ENCODE peak calls at places on chromosomes 11 and 22, in eight cellular contexts. B is body of pancreas, P is vagina, Z is RWPE2, V is uterus, H is adrenal gland, J is colonic mucosa, A is upper lobe of right lung. Y is an unnamed sample.

GRCh38 chr11:90874971-90875370 is 652.1 kb upstream of the CHORDC1 start:
- DNase-seq in Z (no peak), H (no peak), J (no peak), P (no peak), A (no peak), V (no peak), B (no peak), Y (no peak)

GRCh38 chr11:104581246-104581980 is 316.8 kb downstream of the CASP12 start:
- DNase-seq in A (no peak), Z (no peak), P (no peak), B (no peak), J (no peak), H (no peak), V (no peak), Y (no peak)

GRCh38 chr22:24550028-24550901 is 4.7 kb downstream of the GUCD1 start:
- DNase-seq in H (no peak), A (no peak), V (no peak), J (peak), P (no peak), B (peak), Z (no peak), Y (peak)

GRCh38 chr11:126485021-126485781 is 129.7 kb downstream of the ST3GAL4 start:
- DNase-seq in H (no peak), Z (no peak), B (no peak), J (no peak), V (no peak), A (peak), P (no peak), Y (no peak)

GRCh38 chr11:128207861-128208321 is 379.5 kb downstream of the ETS1 start:
- DNase-seq in V (no peak), P (no peak), H (no peak), A (no peak), J (no peak), B (no peak), Z (no peak), Y (no peak)

GRCh38 chr22:40597541-40598453 is 38.7 kb downstream of the MRTFA start:
- DNase-seq in J (no peak), P (no peak), V (no peak), H (no peak), Z (no peak), A (no peak), B (peak), Y (no peak)

GRCh38 chr22:39292561-39293074 is 26.8 kb downstream of the RPL3 start:
- DNase-seq in B (peak), V (peak), A (peak), P (no peak), J (peak), Z (peak), H (peak), Y (peak)

GRCh38 chr11:12606597-12606996 is 67.6 kb upstream of the TEAD1 start:
- DNase-seq in B (no peak), V (no peak), Z (no peak), J (no peak), H (no peak), A (no peak), P (no peak), Y (no peak)

GRCh38 chr11:117068303-117068860 is 29.8 kb downstream of the SIK3 start:
- DNase-seq in H (no peak), B (no peak), Z (no peak), V (no peak), A (no peak), P (no peak), J (no peak), Y (no peak)

DNA sequence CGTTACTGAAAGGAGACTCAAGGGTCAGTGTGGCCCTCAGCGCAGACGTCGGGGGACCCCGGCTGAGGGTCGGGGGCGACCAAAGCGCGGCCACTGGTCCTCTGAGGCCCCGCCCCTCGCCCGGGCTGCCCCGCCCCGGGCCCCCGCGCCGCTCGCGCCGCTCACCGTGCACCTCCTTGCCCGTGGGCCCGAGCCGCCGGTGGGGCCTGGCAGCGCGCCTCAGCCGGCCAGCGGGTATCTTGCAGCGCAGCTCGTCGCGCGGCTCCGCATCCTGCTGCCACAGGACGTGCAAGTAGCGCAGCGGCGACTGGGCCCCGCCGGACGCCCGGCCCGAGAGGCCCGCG is 416 bp downstream of the ANKRD54 start:
- DNase-seq in B (no peak), J (peak), Z (no peak), V (peak), P (no peak), A (no peak), H (peak), Y (peak)
- H3K4me3 ChIP-seq in B (peak), J (peak), Z (peak), V (peak), P (peak), A (peak), H (peak), Y (peak)

GRCh38 chr11:68312780-68313573 is 586 bp downstream of the LRP5 start:
- DNase-seq in J (no peak), B (peak), V (no peak), Z (no peak), A (peak), H (no peak), P (no peak), Y (peak)

GRCh38 chr11:68313574-68314202 is 1.3 kb downstream of the LRP5 start:
- DNase-seq in B (no peak), Z (no peak), V (no peak), A (peak), P (no peak), J (no peak), H (no peak), Y (no peak)

GRCh38 chr11:68314886-68315580 is 2.6 kb downstream of the LRP5 start:
- DNase-seq in B (peak), Z (no peak), H (peak), A (no peak), J (peak), V (peak), P (no peak), Y (no peak)

GRCh38 chr11:68315581-68315920 is 3.2 kb downstream of the LRP5 start:
- DNase-seq in V (no peak), J (peak), B (no peak), Z (no peak), P (no peak), H (no peak), A (no peak), Y (no peak)

GRCh38 chr11:68314203-68314885 is 2.0 kb downstream of the LRP5 start:
- DNase-seq in Z (no peak), V (no peak), B (no peak), A (no peak), H (no peak), P (no peak), J (no peak), Y (no peak)
- H3K27ac ChIP-seq in Z (peak), V (peak), B (peak), A (peak), H (no peak), P (peak), J (peak), Y (peak)

DNA sequence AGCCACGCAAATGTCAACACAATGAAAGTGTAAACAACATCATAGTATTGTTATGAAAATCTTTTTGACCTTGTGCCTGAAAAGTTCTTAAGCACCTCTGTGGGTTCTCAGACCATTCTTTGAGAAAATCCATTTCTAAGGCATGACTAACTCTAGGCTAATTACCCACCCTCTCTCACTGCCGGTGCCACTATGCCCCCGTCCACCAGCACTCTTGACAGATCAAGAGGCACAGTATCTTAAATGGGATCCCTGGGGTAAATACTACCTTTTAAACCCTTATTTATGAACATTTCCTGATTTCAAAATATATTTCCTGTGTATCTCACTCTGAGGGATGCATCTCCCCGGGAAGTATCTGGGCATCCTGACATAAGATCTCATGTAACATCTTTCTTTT is 607.5 kb downstream of the METTL15 start:
- DNase-seq in Z (no peak), A (no peak), B (no peak), J (no peak), V (no peak), P (no peak), H (no peak), Y (no peak)
- H3K4me3 ChIP-seq in Z (no peak), A (no peak), B (no peak), J (no peak), V (no peak), P (no peak), H (no peak), Y (no peak)

GRCh38 chr11:27429740-27430451 is 42.7 kb downstream of the LGR4 start:
- DNase-seq in J (no peak), P (no peak), Z (peak), V (no peak), H (no peak), B (no peak), A (no peak), Y (no peak)
- H3K27ac ChIP-seq in J (no peak), P (no peak), Z (peak), V (no peak), H (no peak), B (peak), A (no peak), Y (no peak)

GRCh38 chr11:70623906-70624597 is 225.7 kb downstream of the CTTN start:
- DNase-seq in J (peak), V (no peak), B (no peak), A (no peak), Z (no peak), P (no peak), H (no peak), Y (no peak)
- H3K4me3 ChIP-seq in J (no peak), V (no peak), B (no peak), A (no peak), Z (no peak), P (no peak), H (no peak), Y (no peak)

GRCh38 chr22:50469377-50470305 is 5.2 kb downstream of the SBF1 start:
- DNase-seq in H (peak), J (peak), P (no peak), A (peak), B (peak), Z (peak), V (no peak), Y (peak)

GRCh38 chr22:50468626-50469025 is 6.2 kb downstream of the SBF1 start:
- DNase-seq in J (no peak), H (no peak), B (no peak), P (no peak), Z (no peak), V (no peak), A (no peak), Y (no peak)

GRCh38 chr22:50471197-50471847 is 3.5 kb downstream of the SBF1 start:
- DNase-seq in V (no peak), A (no peak), P (no peak), B (no peak), Z (no peak), J (no peak), H (no peak), Y (no peak)

GRCh38 chr22:50471962-50472361 is 2.9 kb downstream of the SBF1 start:
- DNase-seq in A (no peak), B (no peak), H (no peak), P (no peak), Z (no peak), J (no peak), V (no peak), Y (no peak)

DNA sequence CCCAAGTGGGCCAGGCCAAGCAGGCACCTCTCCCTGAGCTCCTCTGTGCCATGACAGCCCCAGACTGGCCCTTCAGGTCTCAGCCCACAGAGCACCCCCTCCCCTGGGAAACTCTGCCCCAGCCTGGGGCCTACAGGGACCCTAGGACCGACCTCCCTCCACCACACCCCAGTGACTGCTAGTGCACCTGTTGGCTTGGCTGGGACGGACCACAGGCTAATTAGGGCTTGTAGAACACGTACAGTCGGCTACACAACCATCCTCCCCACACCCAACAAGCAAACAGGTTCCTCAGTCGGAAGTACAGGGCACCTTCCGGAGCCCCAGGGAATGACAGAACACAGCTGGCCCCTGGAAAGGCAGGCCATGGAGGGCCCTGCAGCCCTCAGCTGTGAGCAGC is 4.3 kb downstream of the SBF1 start:
- DNase-seq in H (no peak), B (no peak), P (no peak), Z (no peak), J (peak), V (no peak), A (no peak), Y (peak)
- H3K27ac ChIP-seq in H (no peak), B (peak), P (peak), Z (peak), J (peak), V (no peak), A (peak), Y (peak)

DNA sequence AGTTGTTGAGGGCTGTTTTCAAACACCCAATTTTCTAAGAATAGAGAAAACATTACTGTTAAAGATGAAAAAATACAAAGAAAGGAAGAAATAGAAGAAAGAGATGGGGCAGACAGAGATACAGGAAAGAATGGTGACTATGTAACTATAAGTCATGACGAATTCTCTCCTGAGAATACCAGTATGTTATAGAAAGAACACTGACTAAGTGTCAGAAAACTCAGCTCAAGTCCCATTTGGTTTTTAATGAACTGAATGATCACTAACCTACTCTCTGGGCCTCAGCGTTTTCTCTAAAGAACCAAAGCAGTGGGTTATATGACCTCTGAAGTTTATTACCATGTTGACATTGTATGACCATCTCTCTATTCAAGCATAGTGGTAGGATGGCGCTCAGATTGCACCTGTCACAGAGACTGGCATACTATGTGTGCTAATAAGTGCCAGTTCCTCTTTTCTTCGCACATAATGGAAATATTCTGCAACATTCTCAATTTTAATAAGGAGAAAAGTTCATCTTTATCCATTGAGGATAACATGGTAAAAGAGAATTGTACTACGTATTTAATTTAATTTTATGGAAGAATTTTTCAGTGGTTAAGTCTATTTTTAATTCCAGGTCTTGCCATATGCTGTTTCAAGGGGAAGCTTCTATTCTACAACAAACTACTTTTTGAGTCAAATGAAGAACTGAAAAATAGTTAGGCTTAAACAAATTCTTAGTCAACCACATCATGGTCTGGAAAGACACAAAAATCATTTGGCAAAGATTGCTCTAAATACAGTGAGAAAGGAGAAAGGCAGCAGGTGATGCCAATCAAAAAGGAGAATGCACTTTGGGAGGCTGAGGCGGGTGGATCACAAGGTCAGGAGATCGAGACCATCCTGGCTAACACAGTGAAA is 25.0 kb upstream of the EED start:
- DNase-seq in P (no peak), A (no peak), B (no peak), H (no peak), V (no peak), J (no peak), Z (no peak), Y (peak)
- H3K4me3 ChIP-seq in P (no peak), A (no peak), B (no peak), H (no peak), V (no peak), J (no peak), Z (no peak), Y (no peak)

DNA sequence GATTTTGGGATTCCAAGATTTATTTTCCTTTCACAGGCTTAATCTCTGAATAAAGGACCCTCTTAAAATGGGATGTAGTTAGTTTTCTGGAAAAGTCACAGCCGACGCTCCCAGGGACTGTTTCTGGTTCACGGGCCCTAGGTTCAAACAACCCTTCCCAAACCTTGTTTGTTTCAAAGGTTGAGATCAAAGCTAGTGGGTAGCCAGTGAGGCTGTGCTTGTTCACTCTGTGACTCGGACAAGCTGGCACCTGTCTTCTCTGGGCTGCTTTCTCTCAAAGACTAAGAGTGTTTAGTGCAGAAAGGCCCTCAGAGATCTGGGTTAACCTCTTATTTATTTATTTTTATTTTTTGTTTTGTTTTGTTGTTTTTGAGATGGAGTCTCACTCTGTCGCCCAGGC is 13.0 kb upstream of the MALAT1 start:
- DNase-seq in H (no peak), B (no peak), A (no peak), Z (no peak), V (no peak), P (no peak), J (peak), Y (peak)
- H3K27ac ChIP-seq in H (peak), B (no peak), A (peak), Z (peak), V (peak), P (peak), J (peak), Y (no peak)